ENCODE peak calls at places on chromosome 3, in four cellular contexts. I is HepG2, C is endothelial cell of umbilical vein, Y is HCT116. H is an unnamed sample.

GRCh38 chr3:163218336-163218735 is 1721.7 kb downstream of the OTOL1 start:
- DNase-seq in I (no peak), C (no peak), Y (no peak), H (no peak)

GRCh38 chr3:155079795-155080546 is at the start of gene MME:
- DNase-seq in I (no peak), C (peak), Y (no peak), H (no peak)

GRCh38 chr3:98777801-98778220 is 14.7 kb downstream of the ST3GAL6 start:
- DNase-seq in I (no peak), C (peak), Y (no peak), H (no peak)

GRCh38 chr3:129827765-129828164 is 65.7 kb downstream of the TMCC1 start:
- DNase-seq in I (no peak), C (no peak), Y (no peak), H (no peak)

GRCh38 chr3:78887608-78888011 is 880.2 kb downstream of the ROBO1 start:
- DNase-seq in I (no peak), C (no peak), Y (no peak), H (no peak)

GRCh38 chr3:193563999-193564398 is 9.3 kb upstream of the ATP13A4 start:
- DNase-seq in I (peak), C (no peak), Y (peak), H (no peak)

GRCh38 chr3:18351823-18352744 is 73.1 kb downstream of the SATB1 start:
- DNase-seq in I (no peak), C (no peak), Y (no peak), H (no peak)

GRCh38 chr3:46029953-46030543 is 2.8 kb upstream of the XCR1 start:
- DNase-seq in I (no peak), C (no peak), Y (no peak), H (no peak)

GRCh38 chr3:126713229-126713628 is 9.2 kb downstream of the CHCHD6 start:
- DNase-seq in I (no peak), C (no peak), Y (no peak), H (no peak)

GRCh38 chr3:51024765-51025681 is 350.3 kb downstream of the DOCK3 start:
- DNase-seq in I (no peak), C (no peak), Y (no peak), H (no peak)

GRCh38 chr3:61935819-61936218 is 374.4 kb downstream of the PTPRG start:
- DNase-seq in I (no peak), C (no peak), Y (no peak), H (no peak)

GRCh38 chr3:52532517-52532837 is 1.2 kb downstream of the NT5DC2 start:
- DNase-seq in I (peak), C (peak), Y (no peak), H (no peak)

GRCh38 chr3:18812316-18812715 is 336.0 kb upstream of the KCNH8 start:
- DNase-seq in I (no peak), C (no peak), Y (no peak), H (no peak)

GRCh38 chr3:86208782-86209181 is 782.2 kb downstream of the VGLL3 start:
- DNase-seq in I (no peak), C (no peak), Y (no peak), H (no peak)

GRCh38 chr3:102714567-102714966 is 279.8 kb downstream of the ZPLD1 start:
- DNase-seq in I (no peak), C (no peak), Y (no peak), H (peak)
- TF ChIP-seq POLR2AphosphoS5 in I (no peak), C (no peak), Y (no peak), H (peak)

GRCh38 chr3:138615462-138615861 is 6.9 kb downstream of the FAIM start:
- DNase-seq in I (no peak), C (no peak), Y (no peak), H (no peak)
- H3K9ac ChIP-seq in I (no peak), C (no peak), Y (no peak), H (no peak)

GRCh38 chr3:154062513-154062912 is 58.7 kb upstream of the ARHGEF26 start:
- DNase-seq in I (no peak), C (no peak), Y (no peak), H (no peak)

GRCh38 chr3:154059798-154060197 is 61.4 kb upstream of the ARHGEF26 start:
- DNase-seq in I (no peak), C (no peak), Y (no peak), H (no peak)

DNA sequence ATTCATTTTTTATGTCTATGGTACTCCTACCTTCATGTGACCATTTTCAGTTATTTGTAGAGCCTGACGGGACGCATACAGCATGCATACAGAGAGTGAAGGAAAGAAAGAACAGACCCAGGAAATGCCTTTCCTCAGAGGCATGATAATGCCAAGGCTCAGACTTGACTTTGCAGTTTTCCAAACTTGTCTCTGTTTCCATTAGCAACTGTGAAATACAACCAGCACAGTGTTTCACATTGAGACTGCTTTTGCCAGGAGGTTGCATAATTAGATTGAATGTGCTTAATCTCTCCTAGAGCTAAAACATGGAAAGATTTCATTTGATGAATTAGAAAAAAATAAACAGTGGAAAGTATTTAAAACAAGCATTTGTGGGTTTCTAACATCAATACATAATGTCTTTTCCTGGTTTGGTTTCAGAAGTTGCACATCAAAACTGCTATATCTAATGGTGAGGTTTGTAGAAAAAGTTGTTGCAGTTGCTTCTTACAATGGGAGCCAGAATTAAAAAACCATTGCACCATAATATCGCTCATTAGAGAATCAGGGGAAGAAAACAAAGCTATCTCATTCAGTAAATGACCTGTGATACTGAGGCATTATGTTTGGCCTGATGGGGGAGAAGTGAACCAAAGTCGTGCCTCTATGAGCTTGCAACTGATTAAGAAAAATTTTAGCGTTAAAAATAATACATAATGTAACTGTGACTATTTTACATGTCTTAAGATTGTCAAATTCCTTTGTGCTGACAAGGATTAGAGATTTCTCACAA is 60.4 kb upstream of the ARHGEF26 start:
- DNase-seq in I (no peak), C (no peak), Y (no peak), H (peak)
- TF ChIP-seq POLR2AphosphoS5 in I (no peak), C (no peak), Y (no peak), H (no peak)

GRCh38 chr3:15632212-15632580 is 30.7 kb downstream of the BTD start:
- DNase-seq in I (no peak), C (no peak), Y (no peak), H (no peak)

GRCh38 chr3:15628967-15629366 is 27.4 kb downstream of the BTD start:
- DNase-seq in I (no peak), C (no peak), Y (no peak), H (no peak)

GRCh38 chr3:15631426-15632211 is 30.1 kb downstream of the BTD start:
- DNase-seq in I (no peak), C (no peak), Y (no peak), H (no peak)

GRCh38 chr3:15630646-15631350 is 29.3 kb downstream of the BTD start:
- DNase-seq in I (no peak), C (peak), Y (no peak), H (peak)

GRCh38 chr3:15629860-15630597 is 28.5 kb downstream of the BTD start:
- DNase-seq in I (peak), C (peak), Y (peak), H (no peak)
- H3K9ac ChIP-seq in I (no peak), C (peak), Y (peak), H (no peak)

GRCh38 chr3:109921509-109921908 is 584.2 kb upstream of the DPPA4 start:
- DNase-seq in I (no peak), C (no peak), Y (no peak), H (no peak)
- TF ChIP-seq POLR2AphosphoS5 in I (no peak), C (no peak), Y (no peak), H (no peak)

H was measured in SK-N-MC.